ENCODE peak calls at places on chromosomes 6 and 20, in eight cellular contexts. D is right cardiac atrium; A is heart left ventricle; V is CD8-positive, alpha-beta T cell; Y is effector memory CD4-positive, alpha-beta T cell; M is H9; G is prostate gland; W is endodermal cell. H is an unnamed sample. For H3K4me1, the result is how much of the 10 kb centered on the place peaks cover.

GRCh38 chr20:35007891-35008290 is 52.2 kb downstream of the MYH7B start:
- DNase-seq in W (peak), D (no peak), V (no peak), G (no peak), M (peak), Y (no peak), A (no peak), H (peak)

GRCh38 chr6:7630792-7631191 is 40.8 kb downstream of the SNRNP48 start:
- DNase-seq in V (no peak), G (no peak), W (peak), D (no peak), A (no peak), Y (no peak), M (peak), H (no peak)

GRCh38 chr6:158688860-158689259 is 39.0 kb downstream of the SYTL3 start:
- DNase-seq in V (no peak), A (no peak), Y (no peak), D (no peak), W (no peak), M (no peak), G (no peak), H (no peak)

GRCh38 chr6:63904844-63905243 is 269.2 kb downstream of the PHF3 start:
- DNase-seq in G (no peak), V (no peak), W (no peak), Y (no peak), D (no peak), M (no peak), A (no peak), H (no peak)

GRCh38 chr20:59377046-59377445 is 76.6 kb downstream of the EDN3 start:
- DNase-seq in M (no peak), G (no peak), V (no peak), Y (no peak), W (no peak), D (no peak), A (no peak), H (no peak)

GRCh38 chr20:58374906-58375760 is 13.9 kb upstream of the VAPB start:
- DNase-seq in D (no peak), A (no peak), G (no peak), V (no peak), Y (no peak), W (peak), M (peak), H (no peak)

GRCh38 chr6:36685926-36686667 is 7.6 kb downstream of the CDKN1A start:
- DNase-seq in W (peak), A (no peak), G (no peak), V (no peak), Y (no peak), M (no peak), D (peak), H (peak)

GRCh38 chr6:85354761-85355618 is 94.9 kb upstream of the NT5E start:
- DNase-seq in A (peak), G (peak), D (peak), V (peak), Y (no peak), M (peak), W (peak), H (peak)

GRCh38 chr6:3609388-3609787 is 142.1 kb downstream of the PXDC1 start:
- DNase-seq in D (no peak), A (no peak), Y (no peak), G (no peak), W (no peak), M (no peak), V (no peak), H (no peak)

GRCh38 chr6:106087548-106088325 is 1.6 kb downstream of the PRDM1 start:
- DNase-seq in G (no peak), W (peak), M (no peak), V (no peak), A (peak), D (no peak), Y (no peak), H (peak)

GRCh38 chr6:6525948-6526347 is 62.6 kb upstream of the LY86 start:
- DNase-seq in M (no peak), Y (no peak), A (no peak), V (no peak), W (no peak), G (no peak), D (no peak), H (no peak)

DNA sequence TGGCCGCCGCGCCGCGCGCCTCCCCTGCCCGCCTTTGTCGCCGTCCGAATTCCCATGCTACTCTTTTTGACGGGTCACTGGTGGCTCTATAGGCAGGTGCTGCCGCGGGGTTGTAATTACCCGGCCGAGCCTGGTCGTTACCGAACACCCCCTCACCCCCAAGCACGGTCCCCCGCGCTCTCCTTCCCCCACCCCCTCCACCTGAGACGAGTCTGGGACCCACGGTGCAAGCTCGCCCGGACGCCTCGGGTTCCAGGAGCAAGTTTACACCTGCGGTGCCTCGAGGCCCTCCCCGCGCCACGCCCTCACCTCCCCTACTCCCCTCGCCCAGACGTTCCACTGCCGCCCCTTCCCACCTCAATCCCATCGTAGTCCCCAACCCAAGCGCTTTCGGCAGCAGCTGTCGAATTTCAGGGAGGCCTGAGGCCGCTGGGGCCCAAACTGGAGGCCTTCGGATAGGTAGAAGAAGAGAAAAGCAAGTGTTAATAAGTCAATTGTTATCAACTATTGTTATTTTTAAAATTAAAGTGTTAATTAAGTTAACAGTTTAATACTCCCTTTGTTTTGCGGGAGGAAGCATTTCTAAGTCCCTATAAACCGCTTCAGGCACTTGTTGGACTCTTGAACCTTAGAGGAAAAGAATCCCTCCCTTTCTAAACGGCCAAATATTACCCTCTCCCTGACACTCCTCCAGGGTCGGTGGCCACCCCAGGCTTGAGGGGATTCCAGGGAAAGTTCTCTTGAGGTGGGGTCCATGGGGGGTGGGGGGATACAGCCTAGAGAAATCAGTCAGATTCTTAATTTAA is 4.2 kb downstream of the NR2E1 start:
- DNase-seq in V (no peak), Y (no peak), A (no peak), G (no peak), M (peak), D (no peak), W (peak), H (no peak)
- H3K4me1 ChIP-seq in V (under half), Y (under half), A (under half), G (under half), M (under half), D (under half), W (under half), H (under half)

GRCh38 chr20:63643499-63643898 is 9.7 kb downstream of the STMN3 start:
- DNase-seq in M (no peak), W (no peak), D (no peak), V (no peak), A (no peak), G (no peak), Y (no peak), H (no peak)

GRCh38 chr20:63643966-63644365 is 9.3 kb downstream of the STMN3 start:
- DNase-seq in Y (no peak), G (no peak), W (no peak), V (peak), A (no peak), D (no peak), M (no peak), H (no peak)

GRCh38 chr20:63641146-63641791 is 12.0 kb downstream of the STMN3 start:
- DNase-seq in M (no peak), D (no peak), V (peak), W (no peak), Y (peak), A (no peak), G (no peak), H (peak)

GRCh38 chr20:63641792-63642517 is 11.3 kb downstream of the STMN3 start:
- DNase-seq in W (peak), A (peak), V (peak), M (peak), G (peak), D (peak), Y (peak), H (peak)

GRCh38 chr20:63642518-63643247 is 10.5 kb downstream of the STMN3 start:
- DNase-seq in Y (no peak), G (no peak), M (peak), V (no peak), A (no peak), W (peak), D (no peak), H (no peak)
- H3K27ac ChIP-seq in Y (peak), G (peak), M (no peak), V (peak), A (no peak), W (no peak), D (no peak), H (peak)

GRCh38 chr6:162053084-162053483 is 674.5 kb downstream of the PRKN start:
- DNase-seq in V (no peak), A (no peak), W (no peak), D (no peak), M (no peak), Y (no peak), G (no peak), H (no peak)
- H3K4me1 ChIP-seq in V (under half), A (under half), W (under half), D (under half), M (under half), Y (under half), G (under half), H (under half)

DNA sequence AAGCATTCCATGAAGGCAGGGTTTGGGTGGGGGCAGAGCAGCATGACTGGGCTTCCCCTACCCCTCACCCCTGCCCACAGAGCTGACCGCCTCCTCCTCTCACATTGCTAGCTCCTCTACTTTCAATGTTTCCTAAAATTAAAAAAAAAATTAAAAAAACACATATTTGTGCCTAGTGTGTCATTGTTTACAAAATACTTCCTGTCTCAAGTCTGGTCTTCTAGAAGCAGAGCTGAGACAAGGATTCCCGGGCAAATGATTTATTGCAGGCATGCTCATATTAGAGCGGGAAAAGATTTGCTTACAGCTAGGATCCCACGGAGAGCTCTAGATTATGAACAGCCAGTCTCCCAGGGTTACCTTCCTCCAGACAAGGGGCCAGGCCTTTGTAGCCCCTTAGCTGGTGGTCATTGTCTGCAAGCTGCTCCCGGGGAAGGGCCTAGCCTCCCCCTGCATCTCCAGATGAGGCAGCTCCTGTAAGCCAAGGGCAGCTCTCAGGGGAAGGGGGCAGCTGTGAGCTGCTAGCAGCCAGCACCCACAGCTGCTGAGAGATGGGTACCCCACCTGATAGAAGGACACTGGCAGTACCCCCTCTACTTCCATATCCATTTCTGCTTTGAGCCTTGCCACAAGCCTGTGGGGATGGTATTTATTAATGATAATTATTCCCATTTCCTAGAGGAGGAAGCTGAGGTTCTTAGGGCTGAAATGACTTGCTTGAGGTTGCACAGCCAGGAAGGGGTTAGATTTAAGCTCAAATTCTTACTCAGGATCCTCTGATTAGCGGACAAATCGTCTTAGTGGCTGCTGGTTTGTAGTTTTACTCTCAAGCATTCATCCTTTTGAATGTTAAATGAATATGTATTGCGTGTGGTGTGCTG is 9.5 kb downstream of the PACSIN1 start:
- DNase-seq in D (no peak), V (no peak), A (no peak), W (no peak), M (no peak), G (no peak), Y (no peak), H (no peak)
- H3K27ac ChIP-seq in D (no peak), V (no peak), A (no peak), W (peak), M (no peak), G (no peak), Y (no peak), H (no peak)

GRCh38 chr6:43803783-43804549 is 34.0 kb downstream of the VEGFA start:
- DNase-seq in M (no peak), V (no peak), G (no peak), W (no peak), A (no peak), D (no peak), Y (no peak), H (peak)
- H3K4me1 ChIP-seq in M (under half), V (under half), G (under half), W (under half), A (under half), D (under half), Y (under half), H (under half)

GRCh38 chr6:169415179-169415578 is 161.5 kb upstream of the THBS2 start:
- DNase-seq in W (no peak), A (no peak), Y (no peak), V (no peak), M (no peak), G (no peak), D (no peak), H (no peak)
- H3K27ac ChIP-seq in W (no peak), A (no peak), Y (no peak), V (no peak), M (no peak), G (no peak), D (no peak), H (no peak)

GRCh38 chr6:55198708-55199107 is 24.4 kb downstream of the HCRTR2 start:
- DNase-seq in A (no peak), M (no peak), G (no peak), W (no peak), Y (no peak), V (no peak), D (no peak), H (no peak)

GRCh38 chr6:55199239-55199638 is 24.9 kb downstream of the HCRTR2 start:
- DNase-seq in A (no peak), D (no peak), W (no peak), Y (no peak), M (no peak), V (no peak), G (no peak), H (no peak)
- H3K4me1 ChIP-seq in A (under half), D (under half), W (under half), Y (under half), M (under half), V (under half), G (under half), H (under half)

GRCh38 chr6:150296890-150297289 is 71.9 kb upstream of the IYD start:
- DNase-seq in D (no peak), G (no peak), M (no peak), V (no peak), A (no peak), W (no peak), Y (no peak), H (no peak)
- H3K27ac ChIP-seq in D (no peak), G (no peak), M (no peak), V (no peak), A (peak), W (no peak), Y (no peak), H (no peak)

DNA sequence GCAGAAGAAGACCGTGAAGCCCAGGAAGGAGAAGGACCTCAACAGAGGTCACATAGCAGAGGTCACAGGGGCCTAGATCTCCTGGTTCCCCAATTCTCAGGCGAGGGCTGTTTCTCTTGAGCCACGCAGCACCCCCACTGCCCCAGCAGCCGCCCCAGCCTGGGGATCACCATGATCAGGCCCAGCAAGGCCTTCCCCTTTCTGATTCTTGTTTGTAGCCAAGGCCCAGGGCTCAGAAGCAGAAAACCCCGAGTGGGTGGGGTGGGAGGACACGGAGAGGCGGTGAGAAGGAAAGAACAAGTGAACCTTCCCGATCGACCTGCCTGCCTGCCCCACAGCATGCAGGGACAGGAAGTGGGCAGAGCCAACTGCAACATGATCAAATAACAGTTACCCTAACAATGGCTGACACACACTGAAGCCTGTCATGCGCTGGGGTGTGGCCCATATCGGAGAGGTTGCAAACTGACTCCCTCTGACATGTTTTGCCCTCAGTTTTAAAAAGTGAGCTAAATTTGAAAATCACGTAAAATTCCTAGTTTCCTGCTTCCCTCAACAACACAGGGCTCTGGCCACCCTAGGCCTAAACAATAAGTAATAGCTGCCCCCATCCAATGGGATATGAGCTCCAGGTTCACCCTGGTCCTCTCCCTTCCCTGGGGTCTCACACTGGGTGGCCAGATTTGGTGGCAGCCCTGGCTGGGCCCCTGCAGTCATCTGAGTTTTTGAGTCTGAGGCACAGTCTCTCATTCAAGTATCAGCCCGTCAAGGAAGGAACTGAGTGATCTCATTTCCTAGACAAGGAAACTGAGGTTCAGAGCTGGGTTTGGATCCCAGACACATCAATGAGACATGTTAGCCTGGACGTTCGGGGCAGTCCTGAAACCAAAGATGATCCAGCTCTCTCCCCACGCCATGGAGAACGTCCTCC is 6.5 kb downstream of the PEDS1 start:
- DNase-seq in M (peak), W (no peak), Y (peak), D (peak), A (no peak), G (peak), V (peak), H (peak)
- H3K4me1 ChIP-seq in M (under half), W (under half), Y (under half), D (under half), A (under half), G (under half), V (under half), H (under half)

DNA sequence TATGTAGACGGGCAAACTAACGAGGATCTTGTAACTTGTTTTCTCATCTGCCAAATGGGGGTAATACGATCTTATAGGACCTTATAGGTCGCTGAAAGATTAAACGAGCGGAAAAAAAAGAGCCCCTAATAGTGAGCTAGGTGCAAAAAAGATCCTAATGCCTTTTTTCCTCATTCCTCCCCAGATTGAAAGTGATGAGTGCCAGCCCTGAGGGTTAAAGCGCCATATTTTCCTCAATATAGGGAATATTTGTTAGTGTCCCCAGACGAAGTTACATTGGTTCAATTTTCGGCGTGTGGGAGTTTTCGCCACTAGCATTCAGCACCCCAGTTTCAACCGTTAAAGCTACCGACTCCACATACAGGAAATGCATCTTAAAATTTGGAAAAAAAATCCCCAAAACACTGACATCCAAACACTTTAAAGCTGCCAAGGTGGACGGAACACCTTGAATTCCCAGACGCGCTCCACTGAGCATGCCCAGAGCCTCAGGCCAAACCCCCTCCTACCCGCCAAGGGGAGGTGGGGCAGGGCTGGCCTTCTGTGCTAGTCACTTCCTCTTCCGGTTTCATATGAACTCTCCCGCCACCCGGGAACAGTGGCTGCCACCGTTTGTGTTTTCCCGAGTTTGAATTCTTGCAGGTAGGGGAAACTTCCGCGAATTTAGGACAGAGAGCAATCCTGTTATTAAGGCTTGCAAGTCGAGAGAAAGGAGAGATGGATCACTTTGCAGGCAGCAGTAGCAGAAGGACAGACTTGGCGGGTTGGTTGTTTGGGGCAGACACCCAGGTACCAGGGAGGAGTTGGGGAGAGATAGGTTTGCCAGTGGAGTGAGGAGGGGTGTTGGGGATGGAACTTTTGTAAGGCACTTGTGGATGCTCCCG is at the start of gene PRIM2:
- DNase-seq in M (peak), W (peak), D (peak), Y (peak), A (peak), V (peak), G (peak), H (peak)
- H3K27ac ChIP-seq in M (no peak), W (no peak), D (peak), Y (peak), A (peak), V (peak), G (peak), H (peak)

H was measured in left lung.